ENCODE peak calls at places on chromosomes 11 and 22, in five cellular contexts. S, Y, T, J and R are unnamed samples.
A peak's percentile ranks its signal among the peaks of the same experiment; 100 is the strongest.

GRCh38 chr11:116329354-116330090 is 443.3 kb downstream of the BUD13 start:
- DNase-seq in J (no peak), Y (no peak), S (no peak), T (no peak), R (no peak)

GRCh38 chr22:23376256-23376655 is 195.9 kb downstream of the BCR start:
- DNase-seq in Y (peak; percentile 55), J (peak; percentile 84), S (peak; percentile 29), T (peak; percentile 50), R (no peak)

GRCh38 chr11:32391965-32392553 is 43.3 kb downstream of the WT1 start:
- DNase-seq in Y (no peak), T (no peak), S (peak; percentile 44), J (no peak), R (no peak)

GRCh38 chr22:32801001-32801435 is 487 bp upstream of the TIMP3 start:
- DNase-seq in Y (no peak), J (no peak), S (peak; percentile 48), T (no peak), R (no peak)

GRCh38 chr22:19599626-19600243 is 75.5 kb upstream of the CLDN5 start:
- DNase-seq in Y (no peak), J (no peak), T (no peak), S (no peak), R (no peak)

GRCh38 chr22:20438066-20438677 is 547 bp upstream of the SCARF2 start:
- DNase-seq in Y (no peak), J (no peak), T (no peak), S (peak; percentile 58), R (no peak)

GRCh38 chr22:28402539-28402938 is 277.1 kb downstream of the TTC28 start:
- DNase-seq in S (no peak), T (no peak), Y (no peak), J (no peak), R (no peak)

GRCh38 chr11:12126352-12127019 is 16.1 kb downstream of the MICAL2 start:
- DNase-seq in J (no peak), Y (no peak), S (peak; percentile 93), T (no peak), R (no peak)

GRCh38 chr22:31138126-31138525 is 2.2 kb downstream of the PLA2G3 start:
- DNase-seq in S (no peak), T (no peak), Y (no peak), J (no peak), R (peak; percentile 26)

GRCh38 chr22:20319745-20320658 is at the start of gene DGCR6L:
- DNase-seq in T (peak; percentile 97), Y (peak; percentile 97), J (peak; percentile 98), S (peak; percentile 97), R (peak; percentile 98)

GRCh38 chr11:34823639-34824038 is 92.5 kb downstream of the APIP start:
- DNase-seq in S (no peak), J (no peak), Y (no peak), T (no peak), R (no peak)

GRCh38 chr11:131408011-131408640 is 37.7 kb downstream of the NTM start:
- DNase-seq in T (peak; percentile 17), Y (peak; percentile 79), J (peak; percentile 76), S (peak; percentile 76), R (peak; percentile 45)

GRCh38 chr11:11568651-11569229 is 53.1 kb downstream of the GALNT18 start:
- DNase-seq in Y (no peak), T (no peak), S (no peak), J (no peak), R (no peak)

DNA sequence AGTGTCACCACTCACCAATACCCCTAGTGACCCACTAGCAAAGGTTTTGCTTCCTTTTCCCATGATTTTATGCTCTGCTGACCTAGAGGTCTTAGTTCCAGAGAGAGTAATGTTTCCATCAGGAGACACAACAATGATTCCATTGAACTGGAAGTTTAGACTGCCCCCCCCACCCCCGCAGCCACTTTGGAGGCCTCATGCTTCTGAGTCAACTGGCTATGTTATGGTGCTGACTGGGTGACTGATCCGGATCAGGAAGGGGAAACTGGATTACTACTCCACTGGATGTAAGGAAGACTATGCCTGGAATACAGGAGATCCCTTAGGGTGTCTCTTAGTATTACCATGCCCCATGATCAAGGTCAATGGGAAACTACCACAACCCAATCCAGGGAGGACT is 633.6 kb downstream of the OPCML start:
- DNase-seq in J (no peak), T (no peak), Y (no peak), S (no peak), R (no peak)
- H3K9me2 ChIP-seq in J (no peaks in the 10 kb centered on the region), T (no peaks in the 10 kb centered on the region), Y (no peaks in the 10 kb centered on the region), S (no peaks in the 10 kb centered on the region), R (no peaks in the 10 kb centered on the region)

DNA sequence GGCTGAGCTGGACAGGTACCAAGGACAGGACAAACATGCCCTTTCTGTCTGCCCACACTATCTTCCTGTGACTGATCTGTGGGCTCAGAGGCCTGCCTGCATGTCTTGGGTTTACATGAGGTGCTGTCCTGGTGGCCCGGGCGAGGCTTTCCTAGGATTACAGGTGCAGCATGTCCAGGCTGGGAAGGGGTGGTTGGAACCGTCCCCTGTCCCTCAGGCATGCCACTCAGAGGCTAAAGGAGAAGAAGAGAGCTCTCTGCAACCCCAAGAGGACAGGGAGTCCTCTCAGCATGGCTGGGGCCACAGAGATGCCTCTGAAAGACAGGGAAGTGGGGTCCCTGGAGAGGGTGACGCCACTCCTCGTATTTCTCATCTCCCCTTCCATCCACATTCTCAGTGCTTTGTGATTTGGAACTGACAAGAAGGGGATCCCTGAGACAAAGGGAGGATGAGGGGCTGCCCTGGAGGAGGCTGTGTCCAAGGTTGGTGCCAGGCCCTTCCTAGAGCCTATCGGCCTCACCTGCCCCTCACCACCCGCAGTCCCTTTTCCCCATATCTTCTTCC is 64.6 kb upstream of the LMO1 start:
- DNase-seq in S (no peak), T (no peak), J (no peak), Y (no peak), R (no peak)
- H3K9me2 ChIP-seq in S (no peaks in the 10 kb centered on the region), T (no peaks in the 10 kb centered on the region), J (no peaks in the 10 kb centered on the region), Y (no peaks in the 10 kb centered on the region), R (no peaks in the 10 kb centered on the region)

DNA sequence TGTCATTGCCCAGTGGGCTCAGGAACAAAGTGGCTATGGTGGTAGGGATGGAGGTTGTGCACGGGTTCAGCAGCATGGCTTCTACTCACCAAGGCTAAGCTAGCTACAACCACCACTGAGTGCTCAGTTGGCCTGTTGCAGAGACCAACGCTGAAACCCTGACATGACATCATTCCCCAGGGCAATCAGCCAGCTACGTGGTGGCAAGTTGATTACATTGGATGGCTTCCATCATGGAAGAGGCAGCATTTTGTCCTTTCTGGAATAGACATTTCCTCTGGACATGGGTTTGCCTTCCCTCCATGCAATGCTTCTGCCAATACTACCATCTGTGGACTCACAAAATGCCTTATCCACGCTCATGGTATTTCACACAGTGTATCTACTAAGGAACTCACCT is 634.3 kb downstream of the OPCML start:
- DNase-seq in Y (no peak), T (no peak), S (no peak), J (no peak), R (no peak)
- H3K9me2 ChIP-seq in Y (no peaks in the 10 kb centered on the region), T (no peaks in the 10 kb centered on the region), S (no peaks in the 10 kb centered on the region), J (no peaks in the 10 kb centered on the region), R (no peaks in the 10 kb centered on the region)

DNA sequence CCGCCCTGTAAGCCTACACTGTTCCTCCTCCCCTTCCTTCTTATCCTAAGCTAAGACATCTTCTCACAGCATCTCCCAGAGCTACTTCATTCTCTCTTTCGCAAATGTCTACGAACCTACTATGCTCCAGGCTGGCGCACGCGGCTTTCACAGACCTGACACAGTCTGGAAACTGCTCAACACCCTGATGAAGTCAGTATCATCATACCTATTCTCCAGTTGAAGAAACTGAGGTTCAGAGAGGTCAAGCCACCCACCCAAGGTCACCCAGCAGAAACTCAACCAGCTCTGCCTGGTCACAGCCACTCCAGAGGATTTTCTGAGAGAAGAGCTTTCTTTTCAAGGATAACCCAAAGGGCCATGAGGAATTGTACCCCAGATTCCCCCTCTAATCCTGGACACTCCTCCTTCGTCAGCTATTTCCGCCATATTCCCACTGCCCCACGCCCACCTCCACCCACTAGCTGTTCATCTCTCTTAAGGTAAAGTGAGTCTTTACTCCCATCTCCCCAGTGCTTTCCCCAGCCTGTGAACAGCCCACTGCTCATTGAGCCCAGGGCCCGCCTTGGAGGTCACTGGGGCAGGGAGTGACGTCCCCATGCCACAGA is 1.8 kb downstream of the KCNJ4 start:
- DNase-seq in J (no peak), T (no peak), S (no peak), Y (no peak), R (no peak)
- H3K9me2 ChIP-seq in J (no peaks in the 10 kb centered on the region), T (no peaks in the 10 kb centered on the region), S (no peaks in the 10 kb centered on the region), Y (no peaks in the 10 kb centered on the region), R (no peaks in the 10 kb centered on the region)

GRCh38 chr22:49079027-49079725 is 748.5 kb downstream of the BRD1 start:
- DNase-seq in Y (no peak), J (no peak), T (no peak), S (no peak), R (no peak)
- H3K9me2 ChIP-seq in Y (no peaks in the 10 kb centered on the region), J (no peaks in the 10 kb centered on the region), T (no peaks in the 10 kb centered on the region), S (no peaks in the 10 kb centered on the region), R (no peaks in the 10 kb centered on the region)